ENCODE peak calls at places on chromosomes 16 and 17, in five cellular contexts. One of them, this sample, is unnamed.

GRCh38 chr16:88427376-88427775 is 25.7 kb upstream of the ZFPM1 start:
- DNase-seq in coronary artery: no peak
- DNase-seq in cardiac muscle cell: no peak
- DNase-seq in central memory CD4-positive, alpha-beta T cell: no peak
- DNase-seq in cardiac fibroblast: no peak
- DNase-seq in this sample: no peak

GRCh38 chr16:88703486-88704309 is 2.5 kb downstream of the RNF166 start:
- DNase-seq in cardiac fibroblast: no peak
- DNase-seq in cardiac muscle cell: no peak
- DNase-seq in coronary artery: no peak
- DNase-seq in central memory CD4-positive, alpha-beta T cell: peak; percentile 73
- DNase-seq in this sample: no peak

GRCh38 chr16:83400234-83400633 is 407.5 kb upstream of the HSBP1 start:
- DNase-seq in central memory CD4-positive, alpha-beta T cell: no peak
- DNase-seq in cardiac fibroblast: peak; percentile 23
- DNase-seq in coronary artery: no peak
- DNase-seq in cardiac muscle cell: no peak
- DNase-seq in this sample: peak; percentile 8

GRCh38 chr17:28745052-28745776 is 1.4 kb downstream of the TRAF4 start:
- DNase-seq in coronary artery: no peak
- DNase-seq in cardiac muscle cell: peak; percentile 66
- DNase-seq in cardiac fibroblast: peak; percentile 59
- DNase-seq in central memory CD4-positive, alpha-beta T cell: no peak
- DNase-seq in this sample: peak; percentile 52

GRCh38 chr17:27540300-27541105 is 84.3 kb downstream of the KSR1 start:
- DNase-seq in coronary artery: peak; percentile 97
- DNase-seq in cardiac muscle cell: no peak
- DNase-seq in cardiac fibroblast: peak; percentile 99
- DNase-seq in central memory CD4-positive, alpha-beta T cell: no peak
- DNase-seq in this sample: peak; percentile 99

GRCh38 chr17:17382901-17383300 is 79.7 kb downstream of the NT5M start:
- DNase-seq in coronary artery: no peak
- DNase-seq in cardiac fibroblast: no peak
- DNase-seq in cardiac muscle cell: no peak
- DNase-seq in central memory CD4-positive, alpha-beta T cell: no peak
- DNase-seq in this sample: no peak

GRCh38 chr16:72936408-72936807 is 111.5 kb downstream of the ZFHX3 start:
- DNase-seq in central memory CD4-positive, alpha-beta T cell: no peak
- DNase-seq in coronary artery: no peak
- DNase-seq in cardiac fibroblast: no peak
- DNase-seq in cardiac muscle cell: no peak
- DNase-seq in this sample: no peak

GRCh38 chr16:66135376-66135775 is 231.1 kb upstream of the CDH5 start:
- DNase-seq in cardiac fibroblast: no peak
- DNase-seq in cardiac muscle cell: peak; percentile 25
- DNase-seq in central memory CD4-positive, alpha-beta T cell: no peak
- DNase-seq in coronary artery: peak; percentile 78
- DNase-seq in this sample: no peak

GRCh38 chr16:31513126-31513525 is 4.9 kb upstream of the RUSF1 start:
- DNase-seq in cardiac muscle cell: no peak
- DNase-seq in coronary artery: no peak
- DNase-seq in cardiac fibroblast: peak; percentile 66
- DNase-seq in central memory CD4-positive, alpha-beta T cell: no peak
- DNase-seq in this sample: peak; percentile 47

GRCh38 chr17:80154166-80154565 is 7.2 kb upstream of the EIF4A3 start:
- DNase-seq in central memory CD4-positive, alpha-beta T cell: no peak
- DNase-seq in coronary artery: no peak
- DNase-seq in cardiac fibroblast: no peak
- DNase-seq in cardiac muscle cell: no peak
- DNase-seq in this sample: no peak

GRCh38 chr17:16215002-16215272 is 397 bp downstream of the NCOR1 start:
- DNase-seq in cardiac fibroblast: peak; percentile 38
- DNase-seq in central memory CD4-positive, alpha-beta T cell: no peak
- DNase-seq in coronary artery: peak; percentile 80
- DNase-seq in cardiac muscle cell: peak; percentile 67
- DNase-seq in this sample: no peak

GRCh38 chr16:24838554-24839266 is 7.1 kb upstream of the SLC5A11 start:
- DNase-seq in cardiac muscle cell: no peak
- DNase-seq in cardiac fibroblast: peak; percentile 75
- DNase-seq in coronary artery: no peak
- DNase-seq in central memory CD4-positive, alpha-beta T cell: no peak
- DNase-seq in this sample: peak; percentile 45

GRCh38 chr17:4140125-4140524 is 2.7 kb downstream of the ZZEF1 start:
- DNase-seq in cardiac fibroblast: no peak
- DNase-seq in coronary artery: no peak
- DNase-seq in cardiac muscle cell: no peak
- DNase-seq in central memory CD4-positive, alpha-beta T cell: no peak
- DNase-seq in this sample: no peak

GRCh38 chr17:17495448-17496188 is 577 bp downstream of the RASD1 start:
- DNase-seq in coronary artery: no peak
- DNase-seq in cardiac muscle cell: peak; percentile 39
- DNase-seq in central memory CD4-positive, alpha-beta T cell: peak; percentile 10
- DNase-seq in cardiac fibroblast: no peak
- DNase-seq in this sample: no peak

GRCh38 chr16:54595636-54596035 is 309.0 kb upstream of the IRX3 start:
- DNase-seq in central memory CD4-positive, alpha-beta T cell: no peak
- DNase-seq in cardiac muscle cell: no peak
- DNase-seq in cardiac fibroblast: no peak
- DNase-seq in coronary artery: no peak
- DNase-seq in this sample: no peak

GRCh38 chr17:27456681-27457404 is 595 bp downstream of the KSR1 start:
- DNase-seq in central memory CD4-positive, alpha-beta T cell: no peak
- DNase-seq in coronary artery: no peak
- DNase-seq in cardiac fibroblast: no peak
- DNase-seq in cardiac muscle cell: no peak
- DNase-seq in this sample: no peak

GRCh38 chr17:37737081-37737480 is 7.8 kb downstream of the HNF1B start:
- DNase-seq in cardiac muscle cell: no peak
- DNase-seq in cardiac fibroblast: peak; percentile 35
- DNase-seq in coronary artery: no peak
- DNase-seq in central memory CD4-positive, alpha-beta T cell: no peak
- DNase-seq in this sample: peak; percentile 11

GRCh38 chr16:89096768-89097527 is 3.3 kb downstream of the ACSF3 start:
- DNase-seq in cardiac fibroblast: no peak
- DNase-seq in central memory CD4-positive, alpha-beta T cell: peak; percentile 81
- DNase-seq in coronary artery: no peak
- DNase-seq in cardiac muscle cell: no peak
- DNase-seq in this sample: no peak

This sample was measured in MCF 10A.